ENCODE peak calls at places on chromosomes 13 and 19, in six cellular contexts. X, B, V, S, O and J are unnamed samples.

GRCh38 chr13:111153977-111154332 is 38.8 kb downstream of the ARHGEF7 start:
- DNase-seq in S (peak), X (no peak), O (peak), V (no peak), B (peak), J (no peak)

GRCh38 chr13:97205971-97206370 is 16.2 kb upstream of the MBNL2 start:
- DNase-seq in V (no peak), X (peak), S (no peak), B (peak), O (no peak), J (no peak)

GRCh38 chr19:644789-645188 is 5.1 kb downstream of the FGF22 start:
- DNase-seq in B (no peak), S (no peak), V (no peak), X (no peak), O (no peak), J (no peak)

GRCh38 chr13:113110048-113110851 is 4.7 kb downstream of the F7 start:
- DNase-seq in X (no peak), B (no peak), O (no peak), S (no peak), V (no peak), J (no peak)

GRCh38 chr13:55783841-55784240 is 1356.9 kb upstream of the PRR20A start:
- DNase-seq in B (no peak), X (no peak), S (no peak), O (no peak), V (no peak), J (no peak)

GRCh38 chr19:34474233-34474989 is 7.1 kb upstream of the WTIP start:
- DNase-seq in S (no peak), V (no peak), O (no peak), X (no peak), B (no peak), J (no peak)

GRCh38 chr19:29172302-29172701 is 40.6 kb downstream of the UQCRFS1 start:
- DNase-seq in O (no peak), V (no peak), B (no peak), X (no peak), S (no peak), J (peak)

GRCh38 chr19:56547535-56547934 is 8.8 kb downstream of the ZFP28 start:
- DNase-seq in X (no peak), V (no peak), S (no peak), B (no peak), O (peak), J (no peak)

GRCh38 chr19:33350538-33351309 is 22.8 kb upstream of the CEBPG start:
- DNase-seq in V (no peak), B (no peak), X (no peak), O (no peak), S (no peak), J (no peak)

GRCh38 chr19:8578642-8579265 is 1.5 kb upstream of the MYO1F start:
- DNase-seq in V (no peak), O (peak), B (peak), X (peak), S (peak), J (peak)

GRCh38 chr13:59392328-59392727 is 771.4 kb downstream of the DIAPH3 start:
- DNase-seq in O (no peak), S (no peak), B (no peak), V (no peak), X (no peak), J (no peak)

GRCh38 chr13:44068737-44069136 is 189.0 kb downstream of the LACC1 start:
- DNase-seq in V (no peak), S (no peak), O (no peak), X (peak), B (no peak), J (no peak)

GRCh38 chr19:13100031-13100588 is 2.5 kb downstream of the LYL1 start:
- DNase-seq in B (no peak), X (peak), O (no peak), V (peak), S (no peak), J (peak)

GRCh38 chr13:94416454-94417080 is 62.9 kb downstream of the DCT start:
- DNase-seq in O (no peak), X (peak), B (no peak), V (no peak), S (peak), J (peak)

GRCh38 chr13:23696610-23697009 is 126.4 kb downstream of the TNFRSF19 start:
- DNase-seq in B (no peak), V (no peak), S (no peak), O (no peak), X (no peak), J (no peak)

GRCh38 chr13:95956589-95957148 is 96.5 kb downstream of the UGGT2 start:
- DNase-seq in B (no peak), V (peak), X (no peak), O (no peak), S (no peak), J (no peak)

GRCh38 chr19:8552810-8553209 is 24.4 kb downstream of the MYO1F start:
- DNase-seq in V (no peak), X (no peak), S (peak), O (peak), B (peak), J (peak)

GRCh38 chr19:48484931-48485612 is 15.9 kb downstream of the CYTH2 start:
- DNase-seq in O (no peak), X (no peak), B (no peak), S (no peak), V (no peak), J (no peak)
- TF ChIP-seq MAX in O (no peak), X (no peak), B (no peak), S (no peak), V (no peak), J (no peak)

GRCh38 chr13:31675521-31675953 is 63.8 kb upstream of the RXFP2 start:
- DNase-seq in X (no peak), B (no peak), O (no peak), S (no peak), V (no peak), J (peak)
- TF ChIP-seq MYC in X (no peak), B (no peak), O (no peak), S (no peak), V (no peak), J (no peak)

GRCh38 chr19:3338541-3339181 is 27.7 kb upstream of the NFIC start:
- DNase-seq in B (no peak), O (peak), S (no peak), V (no peak), X (no peak), J (peak)

GRCh38 chr19:3333662-3334061 is 32.7 kb upstream of the NFIC start:
- DNase-seq in S (no peak), O (no peak), X (no peak), V (no peak), B (no peak), J (no peak)

GRCh38 chr19:3336351-3336679 is 30.1 kb upstream of the NFIC start:
- DNase-seq in B (no peak), S (no peak), V (no peak), X (no peak), O (no peak), J (no peak)

GRCh38 chr19:3335431-3336350 is 30.7 kb upstream of the NFIC start:
- DNase-seq in X (no peak), O (no peak), S (no peak), V (no peak), B (no peak), J (no peak)

DNA sequence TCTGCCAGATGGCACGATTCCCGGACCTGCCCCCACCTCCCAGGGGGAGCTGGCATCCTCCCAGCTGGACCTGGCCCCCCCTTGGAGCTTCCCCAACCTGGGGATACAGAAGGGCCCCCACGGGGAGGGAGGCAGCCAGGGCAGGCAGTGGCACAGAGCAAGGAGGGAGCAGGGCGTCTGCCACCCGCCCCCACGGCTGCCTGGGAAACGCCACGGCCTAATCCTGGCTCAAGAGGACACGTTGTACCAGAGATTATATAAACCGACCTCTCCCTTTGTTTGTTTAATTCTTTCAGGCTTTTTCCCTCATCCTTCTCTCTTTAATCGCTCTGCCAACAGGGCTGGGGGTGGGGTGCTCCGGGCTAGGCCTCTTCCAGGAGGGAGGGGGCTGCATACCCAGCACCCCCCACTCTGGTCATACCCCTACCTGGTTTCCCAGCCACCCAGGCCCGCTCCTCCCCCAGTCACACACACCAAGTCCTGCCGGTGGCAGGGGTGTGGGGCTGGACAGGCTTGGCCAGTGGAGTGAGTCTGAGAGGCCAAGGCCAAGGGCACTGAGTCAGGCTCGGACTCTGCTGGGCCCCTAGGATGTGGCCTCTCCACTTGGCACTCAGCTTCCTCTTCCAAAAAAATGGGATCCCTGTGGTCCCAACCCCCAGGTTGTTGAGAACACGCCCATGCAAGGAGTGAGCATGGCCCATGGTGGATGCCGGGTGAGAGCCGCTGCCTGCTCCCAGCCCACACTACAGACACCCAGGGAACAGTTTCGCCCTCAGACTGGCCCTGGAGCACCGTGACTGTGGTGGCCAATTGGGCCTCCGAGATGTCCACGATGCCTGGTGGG is 29.5 kb upstream of the NFIC start:
- DNase-seq in X (peak), S (peak), O (no peak), V (no peak), B (no peak), J (no peak)
- TF ChIP-seq MAX in X (no peak), S (no peak), O (no peak), V (no peak), B (no peak), J (no peak)

GRCh38 chr19:38831142-38831605 is 420 bp downstream of the ECH1 start:
- DNase-seq in X (peak), O (no peak), B (peak), V (no peak), S (peak), J (peak)
- TF ChIP-seq MYC in X (no peak), O (no peak), B (no peak), V (no peak), S (no peak), J (no peak)

GRCh38 chr13:100650321-100650720 is 24.3 kb downstream of the TMTC4 start:
- DNase-seq in S (no peak), O (no peak), V (no peak), X (no peak), B (no peak), J (no peak)
- TF ChIP-seq MAX in S (no peak), O (no peak), V (no peak), X (no peak), B (no peak), J (no peak)

GRCh38 chr13:33931397-33931987 is 113.5 kb downstream of the RFC3 start:
- DNase-seq in X (peak), O (peak), S (peak), B (peak), V (peak), J (peak)
- TF ChIP-seq MYC in X (no peak), O (no peak), S (no peak), B (no peak), V (no peak), J (no peak)

GRCh38 chr19:46349311-46349993 is 2.6 kb downstream of the PPP5C start:
- DNase-seq in B (no peak), S (no peak), V (no peak), X (no peak), O (no peak), J (peak)

GRCh38 chr19:46351241-46352041 is 4.6 kb downstream of the PPP5C start:
- DNase-seq in X (peak), B (no peak), O (no peak), S (no peak), V (no peak), J (peak)

GRCh38 chr19:46350758-46351159 is 3.9 kb downstream of the PPP5C start:
- DNase-seq in X (peak), B (no peak), O (no peak), V (peak), S (no peak), J (peak)

GRCh38 chr19:46347985-46348384 is 1.1 kb downstream of the PPP5C start:
- DNase-seq in X (no peak), V (no peak), S (no peak), O (no peak), B (no peak), J (peak)

DNA sequence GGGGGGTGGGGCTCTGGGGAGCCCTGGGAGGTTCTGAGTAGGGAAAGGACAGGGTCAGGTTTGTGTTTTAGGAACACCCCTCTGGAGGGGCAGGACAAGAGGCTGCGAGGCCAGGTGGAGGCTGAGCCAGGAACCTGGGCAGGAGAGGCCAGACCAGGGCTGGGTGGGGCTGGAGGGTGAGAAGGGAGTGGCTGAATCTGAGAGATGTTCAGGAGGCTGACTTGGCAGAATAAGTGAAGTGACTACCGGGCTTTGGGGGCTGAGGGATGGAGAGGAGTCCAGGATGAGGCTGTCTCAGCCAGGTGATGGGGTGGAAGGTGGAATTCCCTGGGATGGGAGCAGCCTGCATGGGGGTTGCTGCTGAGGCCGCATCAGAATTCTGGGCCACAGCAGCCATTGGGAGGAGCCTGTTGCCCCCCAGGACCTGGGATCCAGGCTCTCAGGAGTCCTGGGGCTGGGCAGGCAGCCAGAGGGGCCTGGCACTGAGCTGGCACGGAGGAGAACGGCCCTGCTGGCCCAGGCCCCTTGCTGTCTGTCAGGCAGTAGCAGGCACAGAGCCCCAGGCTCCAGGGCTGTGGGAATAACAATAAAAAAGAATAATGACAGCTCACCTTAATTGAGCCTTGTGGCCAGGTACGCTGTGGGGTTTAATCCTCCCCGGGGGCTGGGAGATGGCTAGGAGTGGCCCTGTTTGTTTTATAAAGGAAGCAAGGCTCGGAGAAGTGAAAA is 3.3 kb downstream of the PPP5C start:
- DNase-seq in S (no peak), B (no peak), X (no peak), O (no peak), V (no peak), J (peak)
- TF ChIP-seq MAX in S (no peak), B (no peak), X (no peak), O (no peak), V (no peak), J (no peak)